ENCODE peak calls at places on chromosomes 11 and 22, in four cellular contexts. One of them, this sample, is unnamed.

GRCh38 chr11:22459053-22459452 is 120.9 kb downstream of the SLC17A6 start:
- DNase-seq in aorta: no peak
- DNase-seq in SK-N-SH: no peak
- DNase-seq in endodermal cell: no peak
- DNase-seq in this sample: no peak

GRCh38 chr22:20648306-20648903 is 125.5 kb upstream of the SERPIND1 start:
- DNase-seq in endodermal cell: peak; percentile 36
- DNase-seq in SK-N-SH: no peak
- DNase-seq in aorta: no peak
- DNase-seq in this sample: no peak

GRCh38 chr22:37229805-37230672 is 14.0 kb downstream of the RAC2 start:
- DNase-seq in endodermal cell: no peak
- DNase-seq in SK-N-SH: no peak
- DNase-seq in aorta: peak; percentile 80
- DNase-seq in this sample: peak; percentile 94

GRCh38 chr11:70247042-70247709 is 23.3 kb upstream of the PPFIA1 start:
- DNase-seq in SK-N-SH: no peak
- DNase-seq in endodermal cell: no peak
- DNase-seq in aorta: no peak
- DNase-seq in this sample: no peak

GRCh38 chr11:130121430-130121978 is 38.1 kb upstream of the ST14 start:
- DNase-seq in endodermal cell: no peak
- DNase-seq in aorta: no peak
- DNase-seq in SK-N-SH: no peak
- DNase-seq in this sample: no peak

GRCh38 chr11:85758480-85759039 is 52.4 kb downstream of the SYTL2 start:
- DNase-seq in SK-N-SH: no peak
- DNase-seq in endodermal cell: no peak
- DNase-seq in aorta: no peak
- DNase-seq in this sample: no peak

GRCh38 chr22:31891366-31892079 is 52.8 kb upstream of the YWHAH start:
- DNase-seq in aorta: no peak
- DNase-seq in endodermal cell: no peak
- DNase-seq in SK-N-SH: peak; percentile 59
- DNase-seq in this sample: no peak

GRCh38 chr11:35549787-35550186 is 24.4 kb upstream of the PAMR1 start:
- DNase-seq in aorta: no peak
- DNase-seq in endodermal cell: peak; percentile 60
- DNase-seq in SK-N-SH: no peak
- DNase-seq in this sample: no peak

GRCh38 chr11:100687630-100688395 is 725 bp downstream of the ARHGAP42 start:
- DNase-seq in aorta: peak; percentile 58
- DNase-seq in SK-N-SH: peak; percentile 47
- DNase-seq in endodermal cell: peak; percentile 89
- DNase-seq in this sample: peak; percentile 68

GRCh38 chr11:2656859-2657258 is 42.9 kb downstream of the KCNQ1OT1 start:
- DNase-seq in endodermal cell: no peak
- DNase-seq in SK-N-SH: no peak
- DNase-seq in aorta: no peak
- DNase-seq in this sample: no peak

GRCh38 chr11:17722000-17722643 is 2.8 kb downstream of the MYOD1 start:
- DNase-seq in SK-N-SH: peak; percentile 70
- DNase-seq in endodermal cell: peak; percentile 86
- DNase-seq in aorta: no peak
- DNase-seq in this sample: no peak

GRCh38 chr22:41638124-41638523 is 17.0 kb downstream of the XRCC6 start:
- DNase-seq in SK-N-SH: no peak
- DNase-seq in endodermal cell: no peak
- DNase-seq in aorta: no peak
- DNase-seq in this sample: no peak

GRCh38 chr11:103164093-103164796 is 55.0 kb downstream of the DYNC2H1 start:
- DNase-seq in SK-N-SH: no peak
- DNase-seq in endodermal cell: no peak
- DNase-seq in aorta: no peak
- DNase-seq in this sample: no peak

GRCh38 chr11:10618490-10618889 is 50.0 kb upstream of the LYVE1 start:
- DNase-seq in aorta: no peak
- DNase-seq in endodermal cell: no peak
- DNase-seq in SK-N-SH: no peak
- DNase-seq in this sample: no peak

GRCh38 chr11:120550007-120550406 is 38.5 kb downstream of the GRIK4 start:
- DNase-seq in SK-N-SH: no peak
- DNase-seq in aorta: no peak
- DNase-seq in endodermal cell: no peak
- DNase-seq in this sample: no peak

GRCh38 chr11:114052160-114052559 is 7.4 kb upstream of the ZBTB16 start:
- DNase-seq in aorta: no peak
- DNase-seq in endodermal cell: no peak
- DNase-seq in SK-N-SH: no peak
- DNase-seq in this sample: no peak

GRCh38 chr11:33703771-33704170 is 3.1 kb upstream of the C11orf91 start:
- DNase-seq in aorta: no peak
- DNase-seq in endodermal cell: no peak
- DNase-seq in SK-N-SH: no peak
- DNase-seq in this sample: no peak

GRCh38 chr11:3684129-3684685 is 13.0 kb upstream of the CHRNA10 start:
- DNase-seq in aorta: no peak
- DNase-seq in SK-N-SH: no peak
- DNase-seq in endodermal cell: no peak
- DNase-seq in this sample: no peak

GRCh38 chr11:66987158-66987620 is 12.1 kb downstream of the C11orf86 start:
- DNase-seq in SK-N-SH: peak; percentile 48
- DNase-seq in aorta: no peak
- DNase-seq in endodermal cell: peak; percentile 91
- DNase-seq in this sample: no peak

GRCh38 chr11:2507212-2507901 is 62.5 kb downstream of the KCNQ1 start:
- DNase-seq in endodermal cell: no peak
- DNase-seq in aorta: no peak
- DNase-seq in SK-N-SH: no peak
- DNase-seq in this sample: no peak

GRCh38 chr11:46277623-46278386 is at the start of gene CREB3L1:
- DNase-seq in aorta: peak; percentile 64
- DNase-seq in SK-N-SH: peak; percentile 79
- DNase-seq in endodermal cell: peak; percentile 85
- DNase-seq in this sample: no peak

GRCh38 chr11:131924446-131925240 is 554.2 kb downstream of the NTM start:
- DNase-seq in SK-N-SH: no peak
- DNase-seq in aorta: no peak
- DNase-seq in endodermal cell: no peak
- DNase-seq in this sample: no peak

GRCh38 chr11:12539570-12539969 is 134.7 kb upstream of the TEAD1 start:
- DNase-seq in endodermal cell: no peak
- DNase-seq in aorta: no peak
- DNase-seq in SK-N-SH: no peak
- DNase-seq in this sample: no peak

GRCh38 chr11:19359425-19360000 is 118.8 kb upstream of the E2F8 start:
- DNase-seq in SK-N-SH: no peak
- DNase-seq in endodermal cell: no peak
- DNase-seq in aorta: no peak
- DNase-seq in this sample: no peak

GRCh38 chr22:29733362-29734322 is 13.8 kb downstream of the CABP7 start:
- DNase-seq in aorta: no peak
- DNase-seq in SK-N-SH: peak; percentile 83
- DNase-seq in endodermal cell: no peak
- DNase-seq in this sample: no peak

GRCh38 chr22:36423461-36424404 is 36.0 kb upstream of the MYH9 start:
- DNase-seq in aorta: no peak
- DNase-seq in endodermal cell: no peak
- DNase-seq in SK-N-SH: no peak
- DNase-seq in this sample: no peak

GRCh38 chr11:27722117-27722844 is 22.0 kb upstream of the BDNF start:
- DNase-seq in aorta: no peak
- DNase-seq in SK-N-SH: peak; percentile 64
- DNase-seq in endodermal cell: peak; percentile 81
- DNase-seq in this sample: no peak

GRCh38 chr11:46210133-46210636 is 67.3 kb upstream of the CREB3L1 start:
- DNase-seq in SK-N-SH: no peak
- DNase-seq in endodermal cell: no peak
- DNase-seq in aorta: no peak
- DNase-seq in this sample: no peak

GRCh38 chr22:48651981-48652538 is 1175.6 kb downstream of the BRD1 start:
- DNase-seq in aorta: no peak
- DNase-seq in SK-N-SH: no peak
- DNase-seq in endodermal cell: no peak
- DNase-seq in this sample: no peak

GRCh38 chr22:32824531-32825315 is 23.2 kb downstream of the TIMP3 start:
- DNase-seq in SK-N-SH: no peak
- DNase-seq in endodermal cell: no peak
- DNase-seq in aorta: no peak
- DNase-seq in this sample: no peak

GRCh38 chr11:27451528-27451927 is 21.1 kb downstream of the LGR4 start:
- DNase-seq in aorta: no peak
- DNase-seq in SK-N-SH: no peak
- DNase-seq in endodermal cell: no peak
- DNase-seq in this sample: no peak

GRCh38 chr11:96254087-96254486 is 88.9 kb downstream of the MAML2 start:
- DNase-seq in aorta: no peak
- DNase-seq in endodermal cell: no peak
- DNase-seq in SK-N-SH: no peak
- DNase-seq in this sample: peak; percentile 58

GRCh38 chr11:111044751-111045407 is 200.6 kb upstream of the POU2AF2 start:
- DNase-seq in aorta: no peak
- DNase-seq in endodermal cell: no peak
- DNase-seq in SK-N-SH: peak; percentile 35
- DNase-seq in this sample: no peak

GRCh38 chr22:48495751-48496080 is 1332.0 kb downstream of the BRD1 start:
- DNase-seq in SK-N-SH: no peak
- DNase-seq in aorta: peak; percentile 14
- DNase-seq in endodermal cell: no peak
- DNase-seq in this sample: no peak

GRCh38 chr11:2406476-2406875 is 5.9 kb downstream of the TSSC4 start:
- DNase-seq in aorta: no peak
- DNase-seq in endodermal cell: no peak
- DNase-seq in SK-N-SH: no peak
- DNase-seq in this sample: no peak

DNA sequence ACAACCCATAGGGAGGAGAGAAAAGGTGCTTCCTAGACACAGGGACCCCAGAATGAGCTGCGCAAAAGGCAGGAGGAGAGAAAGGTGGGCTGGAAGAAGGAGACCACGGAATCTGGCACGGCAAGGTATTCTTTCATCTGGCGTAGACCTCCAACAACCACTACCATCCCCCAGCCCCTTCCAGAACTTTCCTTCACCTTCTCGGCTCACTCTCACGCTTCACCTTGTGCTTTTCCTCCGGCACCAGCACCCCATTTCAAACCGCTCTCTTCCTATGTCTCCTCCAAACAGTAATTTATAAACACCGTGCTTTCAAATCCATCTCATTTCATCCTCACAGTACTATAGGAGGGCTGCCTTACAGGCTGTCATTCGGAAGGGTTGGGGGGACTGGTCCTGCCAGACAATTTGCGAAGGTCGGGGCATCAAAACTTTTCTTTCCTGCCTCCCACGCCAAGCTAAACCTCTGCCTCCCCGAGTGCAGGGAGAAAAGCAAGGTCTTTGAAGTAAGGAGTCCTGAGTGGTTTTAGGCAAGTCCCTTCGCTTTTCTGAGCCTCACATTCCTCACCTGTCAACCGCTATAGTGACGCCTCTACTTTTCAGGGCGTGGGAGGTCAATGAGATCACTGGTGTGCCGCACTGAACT is 937 bp downstream of the KCTD21 start:
- DNase-seq in endodermal cell: no peak
- DNase-seq in aorta: peak; percentile 34
- DNase-seq in SK-N-SH: no peak
- DNase-seq in this sample: no peak
- H3K4me1 ChIP-seq in endodermal cell: peaks cover 10% of the 10 kb centered on the region
- H3K4me1 ChIP-seq in aorta: no peaks in the 10 kb centered on the region
- H3K4me1 ChIP-seq in SK-N-SH: peaks cover 32% of the 10 kb centered on the region
- H3K4me1 ChIP-seq in this sample: peaks cover 45% of the 10 kb centered on the region

GRCh38 chr11:108500721-108501120 is 2.5 kb upstream of the POGLUT3 start:
- DNase-seq in endodermal cell: no peak
- DNase-seq in SK-N-SH: no peak
- DNase-seq in aorta: no peak
- DNase-seq in this sample: no peak
- H3K4me1 ChIP-seq in endodermal cell: no peaks in the 10 kb centered on the region
- H3K4me1 ChIP-seq in SK-N-SH: peaks cover 11% of the 10 kb centered on the region
- H3K4me1 ChIP-seq in aorta: no peaks in the 10 kb centered on the region
- H3K4me1 ChIP-seq in this sample: peaks cover 30% of the 10 kb centered on the region

GRCh38 chr11:65569973-65570918 is at the start of gene ZNRD2:
- DNase-seq in endodermal cell: peak; percentile 99
- DNase-seq in SK-N-SH: peak; percentile 95
- DNase-seq in aorta: peak; percentile 99
- DNase-seq in this sample: peak; percentile 98
- H3K4me1 ChIP-seq in endodermal cell: peaks cover 10% of the 10 kb centered on the region
- H3K4me1 ChIP-seq in SK-N-SH: peaks cover 41% of the 10 kb centered on the region
- H3K4me1 ChIP-seq in aorta: no peaks in the 10 kb centered on the region
- H3K4me1 ChIP-seq in this sample: peaks cover 64% of the 10 kb centered on the region

GRCh38 chr22:40180403-40180802 is 2.7 kb downstream of the TNRC6B start:
- DNase-seq in endodermal cell: no peak
- DNase-seq in aorta: no peak
- DNase-seq in SK-N-SH: no peak
- DNase-seq in this sample: no peak

GRCh38 chr22:40179535-40179934 is 1.8 kb downstream of the TNRC6B start:
- DNase-seq in SK-N-SH: no peak
- DNase-seq in endodermal cell: no peak
- DNase-seq in aorta: no peak
- DNase-seq in this sample: no peak

GRCh38 chr22:40182231-40182835 is 4.6 kb downstream of the TNRC6B start:
- DNase-seq in SK-N-SH: no peak
- DNase-seq in aorta: no peak
- DNase-seq in endodermal cell: no peak
- DNase-seq in this sample: no peak

GRCh38 chr22:40183029-40183581 is 5.4 kb downstream of the TNRC6B start:
- DNase-seq in endodermal cell: no peak
- DNase-seq in aorta: no peak
- DNase-seq in SK-N-SH: no peak
- DNase-seq in this sample: no peak

GRCh38 chr22:40181323-40181722 is 3.6 kb downstream of the TNRC6B start:
- DNase-seq in SK-N-SH: no peak
- DNase-seq in endodermal cell: no peak
- DNase-seq in aorta: no peak
- DNase-seq in this sample: no peak
- H3K4me1 ChIP-seq in SK-N-SH: peaks cover 13% of the 10 kb centered on the region
- H3K4me1 ChIP-seq in endodermal cell: peaks cover 23% of the 10 kb centered on the region
- H3K4me1 ChIP-seq in aorta: peaks cover 8% of the 10 kb centered on the region
- H3K4me1 ChIP-seq in this sample: peaks cover 43% of the 10 kb centered on the region

GRCh38 chr11:73265853-73266643 is 6.1 kb upstream of the P2RY6 start:
- DNase-seq in aorta: no peak
- DNase-seq in endodermal cell: no peak
- DNase-seq in SK-N-SH: no peak
- DNase-seq in this sample: no peak
- H3K4me1 ChIP-seq in aorta: peaks cover 2% of the 10 kb centered on the region
- H3K4me1 ChIP-seq in endodermal cell: peaks cover 4% of the 10 kb centered on the region
- H3K4me1 ChIP-seq in SK-N-SH: peaks cover 25% of the 10 kb centered on the region
- H3K4me1 ChIP-seq in this sample: no peaks in the 10 kb centered on the region

GRCh38 chr11:93522448-93522847 is 20.7 kb downstream of the SMCO4 start:
- DNase-seq in endodermal cell: no peak
- DNase-seq in aorta: no peak
- DNase-seq in SK-N-SH: no peak
- DNase-seq in this sample: no peak
- H3K4me1 ChIP-seq in endodermal cell: no peaks in the 10 kb centered on the region
- H3K4me1 ChIP-seq in aorta: peaks cover 2% of the 10 kb centered on the region
- H3K4me1 ChIP-seq in SK-N-SH: peaks cover 8% of the 10 kb centered on the region
- H3K4me1 ChIP-seq in this sample: peaks cover 64% of the 10 kb centered on the region

DNA sequence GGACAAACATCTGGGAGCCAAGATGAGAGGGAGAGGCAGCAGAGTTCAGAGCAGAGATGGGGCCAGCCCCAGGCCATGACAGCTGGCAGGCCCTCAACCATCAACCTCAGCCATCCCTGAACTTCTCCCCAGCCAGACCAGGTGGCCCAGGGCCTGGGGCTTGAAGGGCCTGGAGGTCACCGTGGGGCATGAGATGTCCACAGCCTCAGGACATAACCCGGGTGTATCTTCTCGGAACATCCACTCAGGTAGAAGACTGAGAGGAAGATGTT is 12.4 kb upstream of the SLC39A13 start:
- DNase-seq in aorta: no peak
- DNase-seq in endodermal cell: no peak
- DNase-seq in SK-N-SH: no peak
- DNase-seq in this sample: no peak
- H3K4me1 ChIP-seq in aorta: no peaks in the 10 kb centered on the region
- H3K4me1 ChIP-seq in endodermal cell: no peaks in the 10 kb centered on the region
- H3K4me1 ChIP-seq in SK-N-SH: peaks cover 18% of the 10 kb centered on the region
- H3K4me1 ChIP-seq in this sample: peaks cover 26% of the 10 kb centered on the region

This sample was measured in DND-41.